ENCODE peak calls at places on chromosome 15, in ten cellular contexts. V is mesenchymal stem cell, B is brain microvascular endothelial cell, I is ovary, T is aorta, U is substantia nigra, D is coronary artery, L is lower lobe of right lung, E is gastrocnemius medialis, Y is fibroblast of lung. A is an unnamed sample.

GRCh38 chr15:63054985-63055384 is 12.4 kb downstream of the TPM1 start:
- DNase-seq in B (no peak), I (no peak), Y (no peak), T (no peak), E (no peak), U (no peak), L (no peak), V (peak; percentile 48), D (no peak), A (no peak)

GRCh38 chr15:55703873-55704285 is 39.1 kb downstream of the PRTG start:
- DNase-seq in V (peak; percentile 60), U (no peak), I (no peak), L (no peak), T (no peak), B (no peak), D (no peak), E (no peak), Y (peak; percentile 48), A (no peak)

GRCh38 chr15:99000001-99000590 is 7.5 kb downstream of the PGPEP1L start:
- DNase-seq in L (no peak), V (no peak), B (no peak), D (no peak), E (no peak), T (peak; percentile 61), U (no peak), I (no peak), Y (no peak), A (no peak)

GRCh38 chr15:40243126-40243810 is 4.4 kb downstream of the PAK6 start:
- DNase-seq in E (no peak), Y (no peak), T (no peak), V (no peak), L (no peak), U (no peak), D (no peak), I (no peak), B (no peak), A (no peak)

GRCh38 chr15:31262901-31263671 is 63.5 kb upstream of the KLF13 start:
- DNase-seq in D (peak; percentile 72), T (no peak), B (no peak), I (no peak), L (peak; percentile 70), Y (peak; percentile 29), V (no peak), E (no peak), U (no peak), A (no peak)

GRCh38 chr15:25608926-25609325 is 170.1 kb upstream of the UBE3A start:
- DNase-seq in L (no peak), D (no peak), Y (no peak), E (no peak), V (no peak), T (no peak), B (no peak), I (no peak), U (no peak), A (no peak)

GRCh38 chr15:100338971-100339444 is 2.8 kb downstream of the ADAMTS17 start:
- DNase-seq in T (no peak), Y (peak; percentile 48), B (peak; percentile 67), I (peak; percentile 69), E (peak; percentile 40), V (no peak), L (no peak), D (no peak), U (no peak), A (peak; percentile 36)

GRCh38 chr15:101446527-101447167 is 42.9 kb downstream of the PCSK6 start:
- DNase-seq in B (no peak), D (peak; percentile 72), V (peak; percentile 84), Y (no peak), T (no peak), E (no peak), U (no peak), L (no peak), I (no peak), A (no peak)

GRCh38 chr15:63403254-63403945 is 21.8 kb upstream of the CA12 start:
- DNase-seq in U (no peak), B (no peak), Y (peak; percentile 23), E (no peak), T (no peak), D (no peak), L (no peak), V (no peak), I (no peak), A (no peak)

GRCh38 chr15:41568350-41569017 is 9.5 kb downstream of the TYRO3 start:
- DNase-seq in U (peak; percentile 17), Y (peak; percentile 15), D (no peak), E (no peak), V (peak; percentile 64), T (no peak), B (no peak), L (no peak), I (peak; percentile 93), A (no peak)

GRCh38 chr15:38864827-38865604 is 300.4 kb upstream of the RASGRP1 start:
- DNase-seq in V (peak; percentile 37), E (peak; percentile 49), U (no peak), I (peak; percentile 69), Y (peak; percentile 95), T (no peak), L (no peak), D (peak; percentile 80), B (peak; percentile 80), A (no peak)

GRCh38 chr15:39788108-39788507 is 5.5 kb upstream of the FSIP1 start:
- DNase-seq in B (no peak), I (no peak), D (no peak), T (no peak), V (peak; percentile 74), L (no peak), E (no peak), U (no peak), Y (peak; percentile 54), A (no peak)

GRCh38 chr15:72140088-72140487 is 21.9 kb downstream of the SENP8 start:
- DNase-seq in I (no peak), U (no peak), E (no peak), T (no peak), D (no peak), V (no peak), B (no peak), Y (no peak), L (no peak), A (no peak)

GRCh38 chr15:35872577-35872976 is 326.6 kb upstream of the DPH6 start:
- DNase-seq in B (no peak), I (no peak), D (no peak), L (no peak), T (no peak), V (no peak), U (no peak), Y (no peak), E (no peak), A (no peak)

GRCh38 chr15:33735637-33736247 is 232.6 kb upstream of the CHRM5 start:
- DNase-seq in L (no peak), B (no peak), D (no peak), Y (peak; percentile 58), E (no peak), V (peak; percentile 33), T (no peak), U (no peak), I (no peak), A (no peak)

GRCh38 chr15:100687532-100688215 is 85.3 kb downstream of the ASB7 start:
- DNase-seq in U (no peak), L (no peak), I (peak; percentile 39), D (peak; percentile 70), B (peak; percentile 70), Y (peak; percentile 76), T (peak; percentile 67), V (peak; percentile 31), E (no peak), A (no peak)

GRCh38 chr15:64459382-64459781 is 996 bp upstream of the ZNF609 start:
- DNase-seq in L (no peak), E (no peak), Y (no peak), U (no peak), D (no peak), V (no peak), I (no peak), T (no peak), B (no peak), A (no peak)
- H3K27ac ChIP-seq in L (no peak overlapping the region), E (peak overlapping the region; percentile 90), Y (no peak overlapping the region), U (no peak overlapping the region), D (no peak overlapping the region), V (no peak overlapping the region), I (no peak overlapping the region), T (no peak overlapping the region), B (no peak overlapping the region), A (no peak overlapping the region)

GRCh38 chr15:64599716-64600115 is 139.3 kb downstream of the ZNF609 start:
- DNase-seq in T (no peak), E (no peak), I (no peak), Y (no peak), D (no peak), V (peak; percentile 54), B (no peak), U (no peak), L (no peak), A (no peak)
- H3K27ac ChIP-seq in T (no peak overlapping the region), E (no peak overlapping the region), I (no peak overlapping the region), Y (no peak overlapping the region), D (no peak overlapping the region), V (no peak overlapping the region), B (no peak overlapping the region), U (no peak overlapping the region), L (no peak overlapping the region), A (no peak overlapping the region)

DNA sequence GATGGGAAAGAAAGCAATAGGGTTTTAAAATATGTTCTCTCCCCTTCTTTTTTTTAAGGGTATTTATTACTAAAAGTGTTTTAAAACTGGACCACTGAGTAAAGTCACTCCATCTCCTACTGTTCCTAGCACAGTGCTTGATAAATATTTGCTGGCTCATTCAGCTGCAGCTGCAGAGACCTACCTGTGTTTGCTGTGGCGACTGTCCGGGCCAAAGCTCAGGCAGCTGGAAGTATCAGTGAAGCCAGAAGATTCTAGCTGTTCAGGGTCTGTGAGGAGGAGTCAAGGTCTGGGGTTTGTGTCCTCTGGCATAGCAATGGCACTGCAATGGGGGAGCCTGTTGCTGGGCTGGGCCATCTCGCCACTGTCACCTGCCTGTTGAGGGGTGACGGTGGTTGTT is 109.9 kb downstream of the RPLP1 start:
- DNase-seq in D (no peak), T (no peak), V (no peak), Y (no peak), L (no peak), B (no peak), U (no peak), I (no peak), E (no peak), A (no peak)
- H3K27ac ChIP-seq in D (no peak overlapping the region), T (no peak overlapping the region), V (no peak overlapping the region), Y (no peak overlapping the region), L (no peak overlapping the region), B (no peak overlapping the region), U (no peak overlapping the region), I (no peak overlapping the region), E (no peak overlapping the region), A (no peak overlapping the region)

GRCh38 chr15:44727462-44728231 is 8.7 kb upstream of the TRIM69 start:
- DNase-seq in U (no peak), Y (no peak), V (no peak), I (no peak), T (no peak), L (no peak), B (no peak), D (no peak), E (no peak), A (no peak)
- H3K27ac ChIP-seq in U (peak overlapping the region; percentile 41), Y (peak overlapping the region; percentile 83), V (peak overlapping the region; percentile 81), I (peak overlapping the region; percentile 85), T (peak overlapping the region; percentile 68), L (peak overlapping the region; percentile 97), B (peak overlapping the region; percentile 93), D (peak overlapping the region; percentile 97), E (peak overlapping the region; percentile 87), A (peak overlapping the region; percentile 8)

GRCh38 chr15:77067691-77068367 is 3.1 kb downstream of the TSPAN3 start:
- DNase-seq in L (no peak), V (no peak), B (no peak), T (no peak), E (no peak), U (no peak), Y (no peak), D (no peak), I (no peak), A (no peak)
- H3K27ac ChIP-seq in L (peak overlapping the region; percentile 95), V (no peak overlapping the region), B (no peak overlapping the region), T (no peak overlapping the region), E (peak overlapping the region; percentile 90), U (no peak overlapping the region), Y (peak overlapping the region; percentile 4), D (no peak overlapping the region), I (no peak overlapping the region), A (no peak overlapping the region)